ENCODE peak calls at places on chromosomes 7 and 10, in four cellular contexts. A is NCI-H69, B is EH, F is SIG-M5. X is an unnamed sample.

GRCh38 chr10:29630205-29631048 is 4.3 kb downstream of the SVIL start:
- DNase-seq in A (no peak), B (no peak), F (peak; percentile 31), X (no peak)

GRCh38 chr7:71235263-71235662 is 103.3 kb downstream of the GALNT17 start:
- DNase-seq in A (no peak), B (no peak), F (no peak), X (no peak)

GRCh38 chr10:80132299-80133139 is at the start of gene PLAC9:
- DNase-seq in A (no peak), B (peak; percentile 57), F (no peak), X (no peak)

GRCh38 chr7:132276252-132276651 is 300.0 kb downstream of the PLXNA4 start:
- DNase-seq in A (no peak), B (no peak), F (no peak), X (no peak)

GRCh38 chr10:132685921-132686680 is 99.8 kb downstream of the NKX6-2 start:
- DNase-seq in A (no peak), B (no peak), F (no peak), X (no peak)

GRCh38 chr10:1301138-1301537 is 245.0 kb downstream of the WDR37 start:
- DNase-seq in A (no peak), B (no peak), F (no peak), X (no peak)

GRCh38 chr10:67770537-67770936 is 67.5 kb downstream of the DNAJC12 start:
- DNase-seq in A (no peak), B (no peak), F (no peak), X (no peak)

GRCh38 chr10:46555713-46556514 is 544 bp downstream of the GPRIN2 start:
- DNase-seq in A (no peak), B (no peak), F (no peak), X (no peak)

GRCh38 chr10:86970887-86971145 is 2.5 kb downstream of the ADIRF start:
- DNase-seq in A (no peak), B (no peak), F (no peak), X (no peak)

GRCh38 chr7:131727189-131727588 is 170.8 kb upstream of the PODXL start:
- DNase-seq in A (no peak), B (no peak), F (no peak), X (no peak)

GRCh38 chr10:23368816-23369640 is 24.4 kb upstream of the C10orf67 start:
- DNase-seq in A (no peak), B (no peak), F (no peak), X (peak; percentile 14)

GRCh38 chr10:126476256-126476655 is 88.0 kb upstream of the ADAM12 start:
- DNase-seq in A (no peak), B (no peak), F (no peak), X (no peak)

GRCh38 chr10:88243847-88244730 is 339.0 kb downstream of the RNLS start:
- DNase-seq in A (peak; percentile 70), B (peak; percentile 58), F (no peak), X (peak; percentile 81)

GRCh38 chr7:151251328-151251925 is 2.9 kb upstream of the SMARCD3 start:
- DNase-seq in A (peak; percentile 85), B (peak; percentile 66), F (no peak), X (peak; percentile 65)